ENCODE peak calls at places on chromosomes 12 and 14, in nine cellular contexts. B is K562, X is GM06990, M is progenitor cell of endocrine pancreas, K is AG09319, Y is endodermal cell, W is choroid plexus epithelial cell, E is tibial artery, Q is uterus. F is an unnamed sample.

GRCh38 chr12:49961111-49961922 is at the start of gene AQP5:
- DNase-seq in B (no peak), X (no peak), M (no peak), K (no peak), Y (peak; percentile 81), W (no peak), E (no peak), Q (no peak), F (no peak)

GRCh38 chr14:66240112-66240511 is 246.1 kb upstream of the CCDC196 start:
- DNase-seq in B (no peak), X (no peak), M (no peak), K (no peak), Y (no peak), W (peak; percentile 2), E (no peak), Q (no peak), F (no peak)

GRCh38 chr14:52733824-52734223 is 3.9 kb downstream of the STYX start:
- DNase-seq in B (peak; percentile 14), X (no peak), M (no peak), K (no peak), Y (peak; percentile 57), W (no peak), E (no peak), Q (no peak), F (no peak)

GRCh38 chr14:101408077-101408831 is 153.0 kb upstream of the DIO3 start:
- DNase-seq in B (no peak), X (no peak), M (no peak), K (peak; percentile 56), Y (no peak), W (peak; percentile 80), E (peak; percentile 45), Q (peak; percentile 58), F (no peak)

GRCh38 chr12:104720346-104721064 is 237.6 kb downstream of the SLC41A2 start:
- DNase-seq in B (no peak), X (peak; percentile 36), M (no peak), K (no peak), Y (no peak), W (peak; percentile 73), E (no peak), Q (no peak), F (no peak)

GRCh38 chr12:102896067-102896466 is 21.0 kb downstream of the PAH start:
- DNase-seq in B (peak; percentile 16), X (no peak), M (no peak), K (no peak), Y (peak; percentile 60), W (no peak), E (no peak), Q (no peak), F (no peak)

GRCh38 chr12:105761075-105761474 is 377.7 kb downstream of the NUAK1 start:
- DNase-seq in B (no peak), X (no peak), M (no peak), K (no peak), Y (no peak), W (peak; percentile 9), E (no peak), Q (no peak), F (no peak)

GRCh38 chr12:114265036-114265435 is 140.9 kb downstream of the TBX5 start:
- DNase-seq in B (no peak), X (no peak), M (no peak), K (no peak), Y (peak; percentile 18), W (no peak), E (no peak), Q (no peak), F (no peak)

GRCh38 chr14:22200977-22201605 is 387.9 kb downstream of the DAD1 start:
- DNase-seq in B (peak; percentile 8), X (no peak), M (no peak), K (no peak), Y (no peak), W (peak; percentile 91), E (no peak), Q (no peak), F (no peak)

GRCh38 chr14:75426332-75427125 is 1.3 kb upstream of the JDP2 start:
- DNase-seq in B (no peak), X (peak; percentile 65), M (no peak), K (no peak), Y (no peak), W (no peak), E (no peak), Q (no peak), F (no peak)

GRCh38 chr14:73728106-73729014 is 14.2 kb upstream of the PNMA1 start:
- DNase-seq in B (peak; percentile 89), X (no peak), M (peak; percentile 77), K (no peak), Y (peak; percentile 97), W (peak; percentile 82), E (peak; percentile 78), Q (peak; percentile 85), F (peak; percentile 95)

GRCh38 chr14:73732006-73732405 is 17.8 kb upstream of the PNMA1 start:
- DNase-seq in B (no peak), X (no peak), M (no peak), K (no peak), Y (no peak), W (no peak), E (no peak), Q (no peak), F (no peak)

GRCh38 chr14:73729556-73730265 is 15.5 kb upstream of the PNMA1 start:
- DNase-seq in B (no peak), X (no peak), M (no peak), K (no peak), Y (peak; percentile 34), W (no peak), E (no peak), Q (no peak), F (no peak)

GRCh38 chr14:73729015-73729330 is 14.8 kb upstream of the PNMA1 start:
- DNase-seq in B (no peak), X (no peak), M (no peak), K (no peak), Y (no peak), W (no peak), E (no peak), Q (no peak), F (no peak)

GRCh38 chr14:73731111-73731510 is 16.9 kb upstream of the PNMA1 start:
- DNase-seq in B (no peak), X (no peak), M (no peak), K (no peak), Y (no peak), W (no peak), E (no peak), Q (no peak), F (no peak)
- TF ChIP-seq CTCF in B (no peak), X (no peak), M (no peak), K (no peak), Y (peak; percentile 16), W (peak; percentile 7), E (no peak), Q (no peak), F (no peak)

GRCh38 chr12:70948976-70949336 is 28.4 kb upstream of the PTPRR start:
- DNase-seq in B (no peak), X (no peak), M (no peak), K (no peak), Y (no peak), W (peak; percentile 40), E (peak; percentile 51), Q (no peak), F (no peak)
- TF ChIP-seq CTCF in B (no peak), X (no peak), M (no peak), K (peak; percentile 20), Y (no peak), W (peak; percentile 20), E (peak; percentile 12), Q (no peak), F (no peak)

DNA sequence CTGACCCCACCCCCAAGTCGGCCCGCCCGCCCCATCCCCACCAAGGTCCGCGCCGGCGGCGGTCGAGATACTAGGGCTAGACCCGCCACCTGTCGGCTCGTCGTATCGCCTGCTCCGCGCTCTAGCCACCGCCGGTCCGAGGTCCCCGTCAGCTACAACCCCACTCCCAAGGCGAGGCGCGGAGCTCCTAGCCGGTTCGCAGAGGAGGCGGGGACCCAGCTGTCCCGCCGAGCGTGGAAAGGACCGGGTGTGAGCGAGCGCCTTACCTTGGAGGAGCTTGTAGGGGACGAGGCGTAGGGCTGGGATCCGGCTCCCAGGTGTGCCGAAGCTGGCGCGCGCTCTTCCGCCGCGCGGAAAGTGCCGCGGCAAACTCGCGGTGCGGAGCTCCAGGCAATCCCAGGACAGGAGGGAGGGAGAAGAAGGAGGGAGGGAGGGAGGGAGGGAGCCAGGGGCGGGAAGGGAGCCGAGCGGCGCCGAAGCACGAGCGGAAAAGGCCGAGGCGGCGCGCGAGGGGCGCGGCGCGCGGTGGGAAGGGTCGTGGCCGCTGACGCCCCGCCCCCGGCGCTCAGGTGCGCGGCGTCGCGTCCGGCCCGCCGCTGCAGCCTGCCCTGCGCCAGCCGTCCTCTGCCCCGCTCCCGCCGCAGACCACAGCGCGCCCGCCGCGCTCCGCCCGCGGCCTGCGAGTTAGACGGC is at the start of gene PAWR:
- DNase-seq in B (no peak), X (peak; percentile 86), M (peak; percentile 85), K (no peak), Y (peak; percentile 97), W (peak; percentile 78), E (peak; percentile 57), Q (peak; percentile 74), F (peak; percentile 79)
- TF ChIP-seq CTCF in B (no peak), X (peak; percentile 34), M (peak; percentile 35), K (peak; percentile 19), Y (peak; percentile 60), W (peak; percentile 30), E (no peak), Q (peak; percentile 26), F (no peak)

GRCh38 chr12:98601924-98602323 is 8.4 kb downstream of the SLC25A3 start:
- DNase-seq in B (no peak), X (no peak), M (no peak), K (no peak), Y (no peak), W (no peak), E (no peak), Q (no peak), F (no peak)

DNA sequence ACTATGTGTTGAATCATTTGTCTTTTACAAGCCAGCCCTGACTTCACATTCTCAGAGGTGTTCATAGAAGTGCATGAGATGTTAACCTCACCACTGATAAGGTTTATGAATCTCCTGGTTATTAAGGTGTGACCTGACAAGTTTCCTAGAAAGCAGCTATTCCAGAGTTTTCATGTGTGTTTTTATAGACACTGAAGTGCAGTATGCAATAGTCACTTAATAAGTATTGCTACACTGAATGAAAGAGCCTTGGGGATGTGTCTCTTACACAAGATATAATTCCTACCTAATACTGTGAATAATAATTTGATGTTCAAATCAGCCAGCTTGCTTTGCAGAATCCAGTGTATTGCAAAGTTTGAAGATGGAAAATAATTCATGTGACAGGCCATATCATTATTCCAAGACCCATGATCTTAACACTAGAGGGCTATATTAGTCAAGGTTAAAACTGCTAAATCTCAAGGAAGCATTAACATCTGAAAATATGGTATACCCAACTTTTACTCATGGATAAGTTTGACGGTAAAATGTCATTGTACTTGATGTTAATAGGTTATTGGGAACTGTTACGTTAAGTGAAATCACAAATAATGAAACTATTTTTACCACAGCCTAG is 13.0 kb downstream of the SLC25A3 start:
- DNase-seq in B (no peak), X (no peak), M (no peak), K (no peak), Y (no peak), W (peak; percentile 27), E (no peak), Q (no peak), F (no peak)
- TF ChIP-seq CTCF in B (peak; percentile 23), X (no peak), M (no peak), K (no peak), Y (no peak), W (no peak), E (no peak), Q (no peak), F (no peak)